ENCODE peak calls at places on chromosome 14, in seven cellular contexts. One of them, this sample, is unnamed.

GRCh38 chr14:70642313-70643235 is 858 bp downstream of the TTC9 start:
- DNase-seq in Caco-2: peak; percentile 39
- DNase-seq in dorsolateral prefrontal cortex: no peak
- DNase-seq in PC-3: no peak
- DNase-seq in pancreas: no peak
- DNase-seq in BE2C: peak; percentile 12
- DNase-seq in tibial artery: no peak
- DNase-seq in this sample: no peak

GRCh38 chr14:24232645-24233537 is at the start of gene GMPR2:
- DNase-seq in Caco-2: no peak
- DNase-seq in dorsolateral prefrontal cortex: no peak
- DNase-seq in PC-3: no peak
- DNase-seq in pancreas: no peak
- DNase-seq in BE2C: no peak
- DNase-seq in tibial artery: peak; percentile 82
- DNase-seq in this sample: no peak

GRCh38 chr14:67815573-67816235 is 686 bp downstream of the ZFYVE26 start:
- DNase-seq in Caco-2: no peak
- DNase-seq in dorsolateral prefrontal cortex: no peak
- DNase-seq in PC-3: peak; percentile 41
- DNase-seq in pancreas: no peak
- DNase-seq in BE2C: no peak
- DNase-seq in tibial artery: no peak
- DNase-seq in this sample: peak; percentile 57

GRCh38 chr14:95463173-95463901 is 53.1 kb downstream of the SYNE3 start:
- DNase-seq in Caco-2: no peak
- DNase-seq in dorsolateral prefrontal cortex: no peak
- DNase-seq in PC-3: no peak
- DNase-seq in pancreas: no peak
- DNase-seq in BE2C: no peak
- DNase-seq in tibial artery: no peak
- DNase-seq in this sample: peak; percentile 54

GRCh38 chr14:76918751-76919421 is 92.7 kb downstream of the LRRC74A start:
- DNase-seq in Caco-2: peak; percentile 70
- DNase-seq in dorsolateral prefrontal cortex: peak; percentile 75
- DNase-seq in PC-3: peak; percentile 96
- DNase-seq in pancreas: peak; percentile 95
- DNase-seq in BE2C: peak; percentile 87
- DNase-seq in tibial artery: peak; percentile 96
- DNase-seq in this sample: peak; percentile 99

GRCh38 chr14:78567343-78567742 is 397.2 kb downstream of the NRXN3 start:
- DNase-seq in Caco-2: no peak
- DNase-seq in dorsolateral prefrontal cortex: no peak
- DNase-seq in PC-3: no peak
- DNase-seq in pancreas: no peak
- DNase-seq in BE2C: no peak
- DNase-seq in tibial artery: no peak
- DNase-seq in this sample: peak; percentile 13

GRCh38 chr14:51327376-51327775 is 87.3 kb downstream of the TMX1 start:
- DNase-seq in Caco-2: no peak
- DNase-seq in dorsolateral prefrontal cortex: no peak
- DNase-seq in PC-3: no peak
- DNase-seq in pancreas: no peak
- DNase-seq in BE2C: no peak
- DNase-seq in tibial artery: no peak
- DNase-seq in this sample: peak; percentile 61

GRCh38 chr14:40599726-40600125 is 1007.0 kb upstream of the LRFN5 start:
- DNase-seq in Caco-2: no peak
- DNase-seq in dorsolateral prefrontal cortex: no peak
- DNase-seq in PC-3: peak; percentile 34
- DNase-seq in pancreas: no peak
- DNase-seq in BE2C: no peak
- DNase-seq in tibial artery: no peak
- DNase-seq in this sample: no peak

GRCh38 chr14:81289516-81289915 is 68.8 kb upstream of the GTF2A1 start:
- DNase-seq in Caco-2: no peak
- DNase-seq in dorsolateral prefrontal cortex: no peak
- DNase-seq in PC-3: no peak
- DNase-seq in pancreas: no peak
- DNase-seq in BE2C: no peak
- DNase-seq in tibial artery: no peak
- DNase-seq in this sample: no peak

GRCh38 chr14:94945615-94946014 is 175.7 kb upstream of the GSC start:
- DNase-seq in Caco-2: no peak
- DNase-seq in dorsolateral prefrontal cortex: no peak
- DNase-seq in PC-3: no peak
- DNase-seq in pancreas: no peak
- DNase-seq in BE2C: no peak
- DNase-seq in tibial artery: no peak
- DNase-seq in this sample: no peak

GRCh38 chr14:85702937-85703336 is 173.0 kb downstream of the FLRT2 start:
- DNase-seq in Caco-2: no peak
- DNase-seq in dorsolateral prefrontal cortex: no peak
- DNase-seq in PC-3: no peak
- DNase-seq in pancreas: no peak
- DNase-seq in BE2C: no peak
- DNase-seq in tibial artery: no peak
- DNase-seq in this sample: peak; percentile 25

GRCh38 chr14:37583358-37584210 is 11.5 kb downstream of the FOXA1 start:
- DNase-seq in Caco-2: peak; percentile 92
- DNase-seq in dorsolateral prefrontal cortex: no peak
- DNase-seq in PC-3: peak; percentile 85
- DNase-seq in pancreas: peak; percentile 26
- DNase-seq in BE2C: no peak
- DNase-seq in tibial artery: no peak
- DNase-seq in this sample: no peak

GRCh38 chr14:84988391-84988790 is 541.6 kb upstream of the FLRT2 start:
- DNase-seq in Caco-2: no peak
- DNase-seq in dorsolateral prefrontal cortex: no peak
- DNase-seq in PC-3: no peak
- DNase-seq in pancreas: no peak
- DNase-seq in BE2C: no peak
- DNase-seq in tibial artery: no peak
- DNase-seq in this sample: no peak

GRCh38 chr14:93879362-93879983 is 47.7 kb upstream of the FAM181A start:
- DNase-seq in Caco-2: no peak
- DNase-seq in dorsolateral prefrontal cortex: no peak
- DNase-seq in PC-3: no peak
- DNase-seq in pancreas: no peak
- DNase-seq in BE2C: no peak
- DNase-seq in tibial artery: no peak
- DNase-seq in this sample: no peak
- H3K4me3 ChIP-seq in Caco-2: no peak overlapping the region
- H3K4me3 ChIP-seq in dorsolateral prefrontal cortex: peak overlapping the region; percentile 5
- H3K4me3 ChIP-seq in PC-3: no peak overlapping the region
- H3K4me3 ChIP-seq in pancreas: no peak overlapping the region
- H3K4me3 ChIP-seq in BE2C: peak overlapping the region; percentile 7
- H3K4me3 ChIP-seq in tibial artery: peak overlapping the region; percentile 35
- H3K4me3 ChIP-seq in this sample: no peak overlapping the region

GRCh38 chr14:71932229-71932951 is at the start of gene RGS6:
- DNase-seq in Caco-2: no peak
- DNase-seq in dorsolateral prefrontal cortex: no peak
- DNase-seq in PC-3: peak; percentile 72
- DNase-seq in pancreas: peak; percentile 46
- DNase-seq in BE2C: peak; percentile 17
- DNase-seq in tibial artery: no peak
- DNase-seq in this sample: no peak

GRCh38 chr14:71931492-71932228 is 569 bp upstream of the RGS6 start:
- DNase-seq in Caco-2: no peak
- DNase-seq in dorsolateral prefrontal cortex: peak; percentile 48
- DNase-seq in PC-3: no peak
- DNase-seq in pancreas: no peak
- DNase-seq in BE2C: no peak
- DNase-seq in tibial artery: peak; percentile 29
- DNase-seq in this sample: no peak

DNA sequence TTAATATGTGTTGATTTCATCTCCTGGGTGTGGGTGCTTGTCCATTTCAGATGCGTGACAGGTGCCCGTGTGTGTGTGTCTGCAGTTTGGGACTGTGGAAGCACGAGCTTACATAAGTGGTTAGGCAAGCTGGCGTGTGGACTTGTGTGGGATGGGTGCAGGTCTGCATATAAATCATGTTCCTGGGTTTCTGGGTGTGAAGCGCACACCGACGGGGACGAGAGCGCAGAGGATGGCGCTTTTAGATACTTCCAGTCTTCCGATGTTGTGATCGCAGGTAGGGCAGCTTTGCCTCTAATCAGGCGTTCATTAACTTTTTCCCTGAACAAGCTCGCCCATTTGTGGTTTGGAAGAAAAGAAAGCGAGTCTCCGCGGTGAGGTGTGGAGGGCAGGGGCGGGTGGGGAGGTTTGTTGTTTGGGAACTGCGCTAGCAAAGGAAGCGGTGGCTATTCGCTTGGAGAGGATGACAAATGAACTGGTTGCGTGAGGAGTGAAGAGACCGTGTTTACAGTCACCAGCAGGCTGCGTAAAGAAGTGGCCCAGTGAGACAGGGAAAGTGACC is 878 bp downstream of the RGS6 start:
- DNase-seq in Caco-2: no peak
- DNase-seq in dorsolateral prefrontal cortex: no peak
- DNase-seq in PC-3: no peak
- DNase-seq in pancreas: no peak
- DNase-seq in BE2C: no peak
- DNase-seq in tibial artery: no peak
- DNase-seq in this sample: no peak
- TF ChIP-seq CTCF in Caco-2: no peak
- TF ChIP-seq CTCF in dorsolateral prefrontal cortex: no peak
- TF ChIP-seq CTCF in PC-3: no peak
- TF ChIP-seq CTCF in pancreas: no peak
- TF ChIP-seq CTCF in BE2C: no peak
- TF ChIP-seq CTCF in tibial artery: no peak
- TF ChIP-seq CTCF in this sample: no peak

DNA sequence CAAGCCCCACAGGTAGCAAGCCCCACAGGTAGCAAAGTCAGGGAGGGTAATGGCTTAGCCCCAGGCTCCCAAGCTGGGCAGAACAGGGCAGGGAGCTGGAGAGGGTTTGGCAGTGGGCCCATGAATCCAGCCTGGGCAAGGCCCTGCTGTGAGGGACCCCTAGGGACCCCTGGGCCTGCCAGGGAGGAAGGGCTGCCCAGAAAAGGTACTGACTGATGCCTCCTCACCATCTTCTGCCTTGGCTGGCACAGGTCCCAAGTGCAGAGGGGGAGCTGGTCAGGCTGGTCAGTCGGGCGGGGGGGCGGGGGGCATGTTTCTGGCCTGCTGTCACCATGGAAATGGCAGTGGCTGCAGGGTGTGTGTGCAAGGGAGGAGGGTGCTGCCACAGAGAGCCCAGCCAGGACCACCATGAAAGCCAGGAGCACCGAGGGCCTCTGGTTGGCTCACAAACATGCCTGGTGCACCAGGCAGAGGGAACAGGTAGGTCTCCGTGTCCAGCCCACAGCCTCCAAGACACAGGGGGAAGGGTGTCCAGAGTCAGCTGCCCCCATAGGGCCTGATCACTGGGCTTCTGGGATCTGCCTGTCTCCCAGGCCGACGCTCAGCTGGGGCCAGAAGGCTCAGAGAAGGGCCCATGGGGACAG is 1.5 kb upstream of the CRIP2 start:
- DNase-seq in Caco-2: no peak
- DNase-seq in dorsolateral prefrontal cortex: no peak
- DNase-seq in PC-3: peak; percentile 25
- DNase-seq in pancreas: peak; percentile 76
- DNase-seq in BE2C: peak; percentile 80
- DNase-seq in tibial artery: peak; percentile 69
- DNase-seq in this sample: no peak
- H3K4me3 ChIP-seq in Caco-2: peak overlapping the region; percentile 56
- H3K4me3 ChIP-seq in dorsolateral prefrontal cortex: peak overlapping the region; percentile 75
- H3K4me3 ChIP-seq in PC-3: peak overlapping the region; percentile 74
- H3K4me3 ChIP-seq in pancreas: no peak overlapping the region
- H3K4me3 ChIP-seq in BE2C: peak overlapping the region; percentile 51
- H3K4me3 ChIP-seq in tibial artery: peak overlapping the region; percentile 76
- H3K4me3 ChIP-seq in this sample: no peak overlapping the region

DNA sequence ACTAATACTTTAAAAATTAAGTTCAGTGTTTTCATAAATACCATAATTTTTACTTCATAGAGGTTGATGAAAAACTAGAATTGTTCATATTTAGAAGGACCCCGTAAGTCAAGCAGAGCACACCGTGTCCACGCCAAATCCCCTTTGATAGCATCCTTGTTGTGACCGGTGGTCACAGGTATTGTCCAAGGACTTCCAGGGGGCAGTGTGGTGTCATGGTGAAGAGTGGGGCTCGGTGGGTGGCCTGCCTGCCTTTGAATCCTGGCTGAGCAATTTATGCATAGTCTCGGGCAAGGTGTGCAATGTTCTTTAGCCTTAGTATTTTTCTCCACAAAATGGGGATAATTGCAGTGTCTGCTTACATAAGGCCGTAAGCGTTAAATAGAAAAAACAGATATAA is 169.9 kb downstream of the KTN1 start:
- DNase-seq in Caco-2: no peak
- DNase-seq in dorsolateral prefrontal cortex: no peak
- DNase-seq in PC-3: no peak
- DNase-seq in pancreas: no peak
- DNase-seq in BE2C: no peak
- DNase-seq in tibial artery: no peak
- DNase-seq in this sample: no peak
- TF ChIP-seq CTCF in Caco-2: no peak
- TF ChIP-seq CTCF in dorsolateral prefrontal cortex: no peak
- TF ChIP-seq CTCF in PC-3: peak; percentile 24
- TF ChIP-seq CTCF in pancreas: no peak
- TF ChIP-seq CTCF in BE2C: no peak
- TF ChIP-seq CTCF in tibial artery: no peak
- TF ChIP-seq CTCF in this sample: no peak

DNA sequence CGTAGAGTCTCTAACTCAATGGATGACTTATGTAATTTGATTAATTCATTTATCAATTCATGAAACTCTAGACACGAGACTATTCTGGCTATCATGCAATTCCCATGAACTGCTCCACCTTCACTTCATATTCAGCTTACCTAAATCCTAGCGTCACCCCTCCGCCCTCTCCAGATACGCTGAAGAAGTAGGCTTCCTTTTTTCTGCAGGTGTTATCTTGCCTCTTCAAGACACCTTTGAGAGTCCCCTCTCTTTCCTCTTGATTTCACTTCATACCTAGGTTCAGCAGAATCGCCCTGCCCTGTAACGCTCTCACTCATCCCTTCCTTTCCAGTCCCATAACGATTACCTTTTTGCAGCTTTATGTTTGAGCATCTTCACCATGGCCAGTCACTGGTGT is 4.0 kb upstream of the RNASE4 start:
- DNase-seq in Caco-2: no peak
- DNase-seq in dorsolateral prefrontal cortex: no peak
- DNase-seq in PC-3: no peak
- DNase-seq in pancreas: no peak
- DNase-seq in BE2C: no peak
- DNase-seq in tibial artery: no peak
- DNase-seq in this sample: no peak
- H3K4me3 ChIP-seq in Caco-2: peak overlapping the region; percentile 61
- H3K4me3 ChIP-seq in dorsolateral prefrontal cortex: peak overlapping the region; percentile 98
- H3K4me3 ChIP-seq in PC-3: peak overlapping the region; percentile 85
- H3K4me3 ChIP-seq in pancreas: no peak overlapping the region
- H3K4me3 ChIP-seq in BE2C: peak overlapping the region; percentile 94
- H3K4me3 ChIP-seq in tibial artery: no peak overlapping the region
- H3K4me3 ChIP-seq in this sample: no peak overlapping the region